ENCODE peak calls at places on chromosomes 5 and 9, in four cellular contexts. K is naive thymus-derived CD4-positive, alpha-beta T cell; P is NCI-H1694 treated with DMSO at 0.1 percent for 48 hours; Z is NCI-H1105 treated with DMSO at 0.1 percent for 48 hours. S is an unnamed sample.
A peak's percentile ranks its signal among the peaks of the same experiment; 100 is the strongest.

GRCh38 chr5:2617461-2617860 is 134.0 kb downstream of the IRX2 start:
- DNase-seq in K (no peak), P (no peak), Z (no peak), S (no peak)

GRCh38 chr9:75824816-75825568 is 65.5 kb upstream of the PCSK5 start:
- DNase-seq in K (no peak), P (no peak), Z (no peak), S (no peak)

GRCh38 chr5:10441992-10442435 is 335 bp downstream of the ROPN1L start:
- DNase-seq in K (peak; percentile 16), P (no peak), Z (no peak), S (no peak)

GRCh38 chr9:23825143-23825531 is 903 bp downstream of the ELAVL2 start:
- DNase-seq in K (no peak), P (peak; percentile 57), Z (no peak), S (no peak)

GRCh38 chr9:132645306-132645705 is 24.5 kb downstream of the DDX31 start:
- DNase-seq in K (no peak), P (peak; percentile 93), Z (no peak), S (no peak)

GRCh38 chr9:129750010-129750409 is 2.8 kb downstream of the PTGES start:
- DNase-seq in K (no peak), P (no peak), Z (no peak), S (no peak)

GRCh38 chr9:93127395-93127911 is 6.6 kb downstream of the NINJ1 start:
- DNase-seq in K (no peak), P (no peak), Z (no peak), S (no peak)

GRCh38 chr5:7642029-7642428 is 208.9 kb downstream of the CFAP90 start:
- DNase-seq in K (no peak), P (no peak), Z (no peak), S (no peak)

GRCh38 chr5:95102080-95102479 is 182.8 kb downstream of the MCTP1 start:
- DNase-seq in K (no peak), P (no peak), Z (no peak), S (no peak)

GRCh38 chr9:135978650-135979461 is 17.7 kb upstream of the UBAC1 start:
- DNase-seq in K (peak; percentile 68), P (no peak), Z (no peak), S (peak; percentile 84)

GRCh38 chr5:3512291-3512690 is 83.3 kb upstream of the IRX1 start:
- DNase-seq in K (no peak), P (no peak), Z (no peak), S (no peak)

GRCh38 chr9:68913054-68913453 is 100.9 kb downstream of the PRKACG start:
- DNase-seq in K (no peak), P (no peak), Z (no peak), S (no peak)

GRCh38 chr5:74903165-74903787 is 37.1 kb upstream of the FAM169A start:
- DNase-seq in K (peak; percentile 11), P (no peak), Z (peak; percentile 57), S (no peak)

GRCh38 chr9:84862786-84863185 is 193.3 kb downstream of the NTRK2 start:
- DNase-seq in K (no peak), P (no peak), Z (no peak), S (no peak)

GRCh38 chr9:85038824-85039540 is 369.5 kb downstream of the NTRK2 start:
- DNase-seq in K (no peak), P (no peak), Z (no peak), S (no peak)

GRCh38 chr5:170760126-170760525 is 23.4 kb upstream of the GABRP start:
- DNase-seq in K (no peak), P (peak; percentile 35), Z (no peak), S (no peak)

GRCh38 chr5:155290937-155291336 is 277.4 kb downstream of the KIF4B start:
- DNase-seq in K (no peak), P (no peak), Z (peak; percentile 2), S (no peak)

GRCh38 chr9:101229606-101230005 is 155.2 kb downstream of the BAAT start:
- DNase-seq in K (no peak), P (peak; percentile 33), Z (peak; percentile 96), S (no peak)

GRCh38 chr9:33244150-33244784 is 4.3 kb downstream of the SPINK4 start:
- DNase-seq in K (no peak), P (no peak), Z (no peak), S (no peak)

GRCh38 chr9:134502261-134503211 is 139.1 kb upstream of the COL5A1 start:
- DNase-seq in K (no peak), P (no peak), Z (no peak), S (no peak)

GRCh38 chr5:31383734-31384133 is 148.2 kb downstream of the DROSHA start:
- DNase-seq in K (no peak), P (no peak), Z (no peak), S (no peak)

GRCh38 chr5:142816577-142816976 is 46.4 kb downstream of the ARHGAP26 start:
- DNase-seq in K (no peak), P (peak; percentile 44), Z (no peak), S (no peak)

GRCh38 chr9:121503443-121503842 is 3.8 kb upstream of the GGTA1 start:
- DNase-seq in K (no peak), P (no peak), Z (no peak), S (no peak)